ENCODE peak calls at places on chromosomes 4 and X, in six cellular contexts. One of them, this sample, is unnamed.

GRCh38 chr4:153571006-153571545 is 104.9 kb downstream of the TMEM131L start:
- DNase-seq in psoas muscle: no peak
- DNase-seq in body of pancreas: no peak
- DNase-seq in cardiac muscle cell: no peak
- DNase-seq in heart right ventricle: no peak
- DNase-seq in PC-3: peak
- DNase-seq in this sample: no peak

GRCh38 chrX:54042609-54043010 is 1.7 kb downstream of the PHF8 start:
- DNase-seq in cardiac muscle cell: peak
- DNase-seq in PC-3: peak
- DNase-seq in psoas muscle: peak
- DNase-seq in body of pancreas: peak
- DNase-seq in heart right ventricle: peak
- DNase-seq in this sample: peak

GRCh38 chrX:18698762-18699650 is 8.4 kb upstream of the PPEF1 start:
- DNase-seq in cardiac muscle cell: no peak
- DNase-seq in PC-3: no peak
- DNase-seq in body of pancreas: no peak
- DNase-seq in heart right ventricle: no peak
- DNase-seq in psoas muscle: no peak
- DNase-seq in this sample: no peak

GRCh38 chrX:103779156-103779555 is 2.5 kb downstream of the PLP1 start:
- DNase-seq in cardiac muscle cell: peak
- DNase-seq in PC-3: no peak
- DNase-seq in body of pancreas: no peak
- DNase-seq in psoas muscle: no peak
- DNase-seq in heart right ventricle: no peak
- DNase-seq in this sample: no peak

GRCh38 chr4:122003335-122003734 is 51.5 kb upstream of the TRPC3 start:
- DNase-seq in cardiac muscle cell: peak
- DNase-seq in heart right ventricle: no peak
- DNase-seq in PC-3: peak
- DNase-seq in psoas muscle: peak
- DNase-seq in body of pancreas: no peak
- DNase-seq in this sample: peak

GRCh38 chr4:125519376-125520171 is 204.8 kb downstream of the FAT4 start:
- DNase-seq in psoas muscle: no peak
- DNase-seq in PC-3: no peak
- DNase-seq in body of pancreas: no peak
- DNase-seq in cardiac muscle cell: no peak
- DNase-seq in heart right ventricle: no peak
- DNase-seq in this sample: no peak

GRCh38 chr4:71187399-71188196 is 151.2 kb upstream of the SLC4A4 start:
- DNase-seq in PC-3: peak
- DNase-seq in heart right ventricle: peak
- DNase-seq in body of pancreas: peak
- DNase-seq in cardiac muscle cell: peak
- DNase-seq in psoas muscle: peak
- DNase-seq in this sample: no peak

GRCh38 chrX:132272826-132273225 is 53.6 kb upstream of the RAP2C start:
- DNase-seq in cardiac muscle cell: no peak
- DNase-seq in body of pancreas: no peak
- DNase-seq in PC-3: no peak
- DNase-seq in psoas muscle: no peak
- DNase-seq in heart right ventricle: no peak
- DNase-seq in this sample: no peak

GRCh38 chr4:10582059-10582686 is 102.4 kb downstream of the CLNK start:
- DNase-seq in heart right ventricle: no peak
- DNase-seq in psoas muscle: no peak
- DNase-seq in body of pancreas: peak
- DNase-seq in cardiac muscle cell: peak
- DNase-seq in PC-3: peak
- DNase-seq in this sample: peak

GRCh38 chr4:106818764-106819163 is 217.3 kb downstream of the DKK2 start:
- DNase-seq in cardiac muscle cell: peak
- DNase-seq in PC-3: peak
- DNase-seq in heart right ventricle: no peak
- DNase-seq in psoas muscle: no peak
- DNase-seq in body of pancreas: no peak
- DNase-seq in this sample: no peak

GRCh38 chr4:924107-925096 is 7.7 kb downstream of the GAK start:
- DNase-seq in PC-3: no peak
- DNase-seq in heart right ventricle: no peak
- DNase-seq in cardiac muscle cell: peak
- DNase-seq in body of pancreas: no peak
- DNase-seq in psoas muscle: no peak
- DNase-seq in this sample: no peak

GRCh38 chr4:121675715-121676114 is 21.1 kb downstream of the ANXA5 start:
- DNase-seq in psoas muscle: no peak
- DNase-seq in PC-3: no peak
- DNase-seq in body of pancreas: no peak
- DNase-seq in heart right ventricle: no peak
- DNase-seq in cardiac muscle cell: peak
- DNase-seq in this sample: no peak

GRCh38 chr4:54004463-54004862 is 59.9 kb downstream of the CHIC2 start:
- DNase-seq in heart right ventricle: no peak
- DNase-seq in psoas muscle: no peak
- DNase-seq in body of pancreas: no peak
- DNase-seq in PC-3: no peak
- DNase-seq in cardiac muscle cell: no peak
- DNase-seq in this sample: no peak

GRCh38 chr4:154757713-154758112 is 13.9 kb downstream of the LRAT start:
- DNase-seq in body of pancreas: no peak
- DNase-seq in psoas muscle: no peak
- DNase-seq in heart right ventricle: no peak
- DNase-seq in cardiac muscle cell: no peak
- DNase-seq in PC-3: no peak
- DNase-seq in this sample: no peak

GRCh38 chr4:113582737-113583136 is 178.8 kb downstream of the CAMK2D start:
- DNase-seq in body of pancreas: no peak
- DNase-seq in heart right ventricle: peak
- DNase-seq in cardiac muscle cell: no peak
- DNase-seq in psoas muscle: no peak
- DNase-seq in PC-3: no peak
- DNase-seq in this sample: no peak

GRCh38 chr4:9758641-9759317 is 22.7 kb upstream of the DRD5 start:
- DNase-seq in PC-3: no peak
- DNase-seq in heart right ventricle: no peak
- DNase-seq in body of pancreas: no peak
- DNase-seq in cardiac muscle cell: no peak
- DNase-seq in psoas muscle: no peak
- DNase-seq in this sample: no peak

GRCh38 chr4:101258782-101259353 is 88.5 kb downstream of the PPP3CA start:
- DNase-seq in body of pancreas: no peak
- DNase-seq in psoas muscle: no peak
- DNase-seq in cardiac muscle cell: no peak
- DNase-seq in heart right ventricle: no peak
- DNase-seq in PC-3: no peak
- DNase-seq in this sample: no peak

GRCh38 chr4:140094701-140095420 is 59.1 kb downstream of the MAML3 start:
- DNase-seq in PC-3: peak
- DNase-seq in body of pancreas: peak
- DNase-seq in cardiac muscle cell: no peak
- DNase-seq in heart right ventricle: peak
- DNase-seq in psoas muscle: peak
- DNase-seq in this sample: no peak

GRCh38 chr4:165783626-165784025 is 89.4 kb upstream of the TLL1 start:
- DNase-seq in heart right ventricle: no peak
- DNase-seq in psoas muscle: no peak
- DNase-seq in body of pancreas: no peak
- DNase-seq in PC-3: no peak
- DNase-seq in cardiac muscle cell: no peak
- DNase-seq in this sample: no peak

GRCh38 chr4:186472948-186473347 is 82.4 kb downstream of the MTNR1A start:
- DNase-seq in psoas muscle: no peak
- DNase-seq in PC-3: peak
- DNase-seq in cardiac muscle cell: peak
- DNase-seq in body of pancreas: no peak
- DNase-seq in heart right ventricle: no peak
- DNase-seq in this sample: peak

GRCh38 chrX:70007946-70008345 is 41.8 kb downstream of the AWAT2 start:
- DNase-seq in PC-3: no peak
- DNase-seq in heart right ventricle: no peak
- DNase-seq in psoas muscle: no peak
- DNase-seq in body of pancreas: no peak
- DNase-seq in cardiac muscle cell: peak
- DNase-seq in this sample: no peak

GRCh38 chr4:184235526-184235925 is 17.9 kb upstream of the ENPP6 start:
- DNase-seq in cardiac muscle cell: no peak
- DNase-seq in body of pancreas: no peak
- DNase-seq in heart right ventricle: no peak
- DNase-seq in PC-3: no peak
- DNase-seq in psoas muscle: no peak
- DNase-seq in this sample: no peak

GRCh38 chrX:137567474-137568232 is 1.7 kb downstream of the ZIC3 start:
- DNase-seq in cardiac muscle cell: no peak
- DNase-seq in body of pancreas: no peak
- DNase-seq in heart right ventricle: no peak
- DNase-seq in psoas muscle: no peak
- DNase-seq in PC-3: no peak
- DNase-seq in this sample: no peak

GRCh38 chr4:132097046-132097445 is 1052.0 kb upstream of the PCDH10 start:
- DNase-seq in PC-3: no peak
- DNase-seq in psoas muscle: no peak
- DNase-seq in heart right ventricle: no peak
- DNase-seq in cardiac muscle cell: no peak
- DNase-seq in body of pancreas: no peak
- DNase-seq in this sample: no peak

GRCh38 chr4:76208005-76208765 is 5.4 kb downstream of the SCARB2 start:
- DNase-seq in cardiac muscle cell: peak
- DNase-seq in heart right ventricle: peak
- DNase-seq in psoas muscle: peak
- DNase-seq in body of pancreas: peak
- DNase-seq in PC-3: peak
- DNase-seq in this sample: peak

GRCh38 chrX:10158279-10158939 is 1.6 kb downstream of the CLCN4 start:
- DNase-seq in cardiac muscle cell: no peak
- DNase-seq in heart right ventricle: peak
- DNase-seq in psoas muscle: peak
- DNase-seq in PC-3: no peak
- DNase-seq in body of pancreas: no peak
- DNase-seq in this sample: no peak

GRCh38 chr4:13441506-13441905 is 42.6 kb downstream of the RAB28 start:
- DNase-seq in heart right ventricle: no peak
- DNase-seq in psoas muscle: no peak
- DNase-seq in body of pancreas: no peak
- DNase-seq in cardiac muscle cell: no peak
- DNase-seq in PC-3: no peak
- DNase-seq in this sample: no peak

GRCh38 chrX:7159132-7159861 is 11.3 kb upstream of the PUDP start:
- DNase-seq in heart right ventricle: no peak
- DNase-seq in PC-3: peak
- DNase-seq in body of pancreas: no peak
- DNase-seq in psoas muscle: no peak
- DNase-seq in cardiac muscle cell: peak
- DNase-seq in this sample: peak

GRCh38 chr4:75702919-75703411 is 21.4 kb upstream of the USO1 start:
- DNase-seq in cardiac muscle cell: no peak
- DNase-seq in psoas muscle: no peak
- DNase-seq in body of pancreas: no peak
- DNase-seq in heart right ventricle: no peak
- DNase-seq in PC-3: no peak
- DNase-seq in this sample: no peak

DNA sequence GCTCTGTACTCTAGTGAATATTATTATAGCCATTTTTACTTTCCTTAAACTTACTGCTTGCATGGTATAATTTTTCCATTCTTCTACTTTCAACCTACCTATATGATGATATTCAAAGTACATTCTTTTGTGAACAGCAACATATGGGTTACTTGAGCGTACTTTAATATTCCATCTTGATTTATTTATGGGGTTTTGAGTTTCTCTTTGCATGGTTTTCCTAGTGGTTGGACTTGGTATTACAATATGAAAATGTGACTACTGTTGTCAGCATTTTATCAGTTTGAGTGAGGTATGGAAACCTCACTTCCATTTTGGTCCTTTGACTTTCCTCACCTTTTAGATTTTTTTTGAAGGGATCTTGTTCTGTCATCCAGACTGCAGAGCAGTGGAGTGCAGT is 35.9 kb downstream of the ADGRG4 start:
- DNase-seq in psoas muscle: no peak
- DNase-seq in heart right ventricle: no peak
- DNase-seq in cardiac muscle cell: no peak
- DNase-seq in PC-3: no peak
- DNase-seq in body of pancreas: no peak
- DNase-seq in this sample: no peak
- TF ChIP-seq CTCF in psoas muscle: peak
- TF ChIP-seq CTCF in heart right ventricle: no peak
- TF ChIP-seq CTCF in cardiac muscle cell: peak
- TF ChIP-seq CTCF in PC-3: peak
- TF ChIP-seq CTCF in body of pancreas: no peak
- TF ChIP-seq CTCF in this sample: peak

GRCh38 chr4:57083107-57083506 is 27.1 kb downstream of the IGFBP7 start:
- DNase-seq in body of pancreas: no peak
- DNase-seq in heart right ventricle: no peak
- DNase-seq in PC-3: no peak
- DNase-seq in cardiac muscle cell: peak
- DNase-seq in psoas muscle: no peak
- DNase-seq in this sample: no peak

GRCh38 chr4:57080781-57081650 is 29.2 kb downstream of the IGFBP7 start:
- DNase-seq in PC-3: peak
- DNase-seq in cardiac muscle cell: peak
- DNase-seq in body of pancreas: no peak
- DNase-seq in heart right ventricle: no peak
- DNase-seq in psoas muscle: no peak
- DNase-seq in this sample: peak

GRCh38 chr4:57084360-57084759 is 25.8 kb downstream of the IGFBP7 start:
- DNase-seq in body of pancreas: no peak
- DNase-seq in heart right ventricle: no peak
- DNase-seq in cardiac muscle cell: no peak
- DNase-seq in PC-3: no peak
- DNase-seq in psoas muscle: no peak
- DNase-seq in this sample: no peak

GRCh38 chr4:57078685-57079521 is 31.3 kb downstream of the IGFBP7 start:
- DNase-seq in cardiac muscle cell: no peak
- DNase-seq in heart right ventricle: no peak
- DNase-seq in body of pancreas: peak
- DNase-seq in psoas muscle: no peak
- DNase-seq in PC-3: no peak
- DNase-seq in this sample: peak

GRCh38 chr4:57081651-57082349 is 28.4 kb downstream of the IGFBP7 start:
- DNase-seq in heart right ventricle: no peak
- DNase-seq in cardiac muscle cell: no peak
- DNase-seq in PC-3: no peak
- DNase-seq in body of pancreas: no peak
- DNase-seq in psoas muscle: no peak
- DNase-seq in this sample: no peak
- H3K27ac ChIP-seq in heart right ventricle: peak
- H3K27ac ChIP-seq in cardiac muscle cell: peak
- H3K27ac ChIP-seq in PC-3: peak
- H3K27ac ChIP-seq in body of pancreas: peak
- H3K27ac ChIP-seq in psoas muscle: peak
- H3K27ac ChIP-seq in this sample: peak

GRCh38 chr4:80322716-80323115 is 12.8 kb upstream of the CFAP299 start:
- DNase-seq in psoas muscle: no peak
- DNase-seq in PC-3: peak
- DNase-seq in body of pancreas: no peak
- DNase-seq in cardiac muscle cell: peak
- DNase-seq in heart right ventricle: no peak
- DNase-seq in this sample: peak
- TF ChIP-seq CTCF in psoas muscle: no peak
- TF ChIP-seq CTCF in PC-3: peak
- TF ChIP-seq CTCF in body of pancreas: peak
- TF ChIP-seq CTCF in cardiac muscle cell: peak
- TF ChIP-seq CTCF in heart right ventricle: peak
- TF ChIP-seq CTCF in this sample: no peak

GRCh38 chr4:102759835-102760644 is 728 bp downstream of the MANBA start:
- DNase-seq in body of pancreas: peak
- DNase-seq in cardiac muscle cell: peak
- DNase-seq in psoas muscle: no peak
- DNase-seq in heart right ventricle: no peak
- DNase-seq in PC-3: peak
- DNase-seq in this sample: peak
- H3K27ac ChIP-seq in body of pancreas: peak
- H3K27ac ChIP-seq in cardiac muscle cell: peak
- H3K27ac ChIP-seq in psoas muscle: peak
- H3K27ac ChIP-seq in heart right ventricle: peak
- H3K27ac ChIP-seq in PC-3: peak
- H3K27ac ChIP-seq in this sample: peak

This sample was measured in RWPE1.